ENCODE peak calls at places on chromosome 22, in four cellular contexts. One of them, this sample, is unnamed.

GRCh38 chr22:44341431-44342346 is 28.9 kb upstream of the SHISAL1 start:
- DNase-seq in H1: no peak
- DNase-seq in HepG2: no peak
- DNase-seq in GM12878: no peak
- DNase-seq in this sample: peak

GRCh38 chr22:40782521-40782920 is 36.6 kb downstream of the SLC25A17 start:
- DNase-seq in H1: no peak
- DNase-seq in HepG2: no peak
- DNase-seq in GM12878: no peak
- DNase-seq in this sample: no peak

GRCh38 chr22:42880815-42881214 is 23.7 kb upstream of the ARFGAP3 start:
- DNase-seq in H1: no peak
- DNase-seq in HepG2: no peak
- DNase-seq in GM12878: no peak
- DNase-seq in this sample: no peak

GRCh38 chr22:49192857-49193250 is 634.8 kb downstream of the BRD1 start:
- DNase-seq in H1: no peak
- DNase-seq in HepG2: no peak
- DNase-seq in GM12878: no peak
- DNase-seq in this sample: no peak

GRCh38 chr22:50542416-50542927 is 3.2 kb upstream of the KLHDC7B start:
- DNase-seq in H1: no peak
- DNase-seq in HepG2: no peak
- DNase-seq in GM12878: peak
- DNase-seq in this sample: no peak

GRCh38 chr22:29478326-29479276 is 1.4 kb upstream of the NEFH start:
- DNase-seq in H1: peak
- DNase-seq in HepG2: no peak
- DNase-seq in GM12878: no peak
- DNase-seq in this sample: no peak

GRCh38 chr22:46330426-46330825 is 5.1 kb upstream of the TRMU start:
- DNase-seq in H1: no peak
- DNase-seq in HepG2: no peak
- DNase-seq in GM12878: no peak
- DNase-seq in this sample: no peak

GRCh38 chr22:20026204-20026908 is 5.4 kb downstream of the TANGO2 start:
- DNase-seq in H1: no peak
- DNase-seq in HepG2: no peak
- DNase-seq in GM12878: no peak
- DNase-seq in this sample: no peak

GRCh38 chr22:39083212-39084165 is 6.4 kb downstream of the APOBEC3G start:
- DNase-seq in H1: no peak
- DNase-seq in HepG2: no peak
- DNase-seq in GM12878: no peak
- DNase-seq in this sample: no peak

GRCh38 chr22:39087881-39088687 is 9.0 kb upstream of the APOBEC3H start:
- DNase-seq in H1: peak
- DNase-seq in HepG2: no peak
- DNase-seq in GM12878: no peak
- DNase-seq in this sample: no peak

GRCh38 chr22:39081557-39081956 is 4.5 kb downstream of the APOBEC3G start:
- DNase-seq in H1: no peak
- DNase-seq in HepG2: no peak
- DNase-seq in GM12878: no peak
- DNase-seq in this sample: no peak

GRCh38 chr22:39087098-39087497 is 9.9 kb upstream of the APOBEC3H start:
- DNase-seq in H1: no peak
- DNase-seq in HepG2: no peak
- DNase-seq in GM12878: no peak
- DNase-seq in this sample: no peak

DNA sequence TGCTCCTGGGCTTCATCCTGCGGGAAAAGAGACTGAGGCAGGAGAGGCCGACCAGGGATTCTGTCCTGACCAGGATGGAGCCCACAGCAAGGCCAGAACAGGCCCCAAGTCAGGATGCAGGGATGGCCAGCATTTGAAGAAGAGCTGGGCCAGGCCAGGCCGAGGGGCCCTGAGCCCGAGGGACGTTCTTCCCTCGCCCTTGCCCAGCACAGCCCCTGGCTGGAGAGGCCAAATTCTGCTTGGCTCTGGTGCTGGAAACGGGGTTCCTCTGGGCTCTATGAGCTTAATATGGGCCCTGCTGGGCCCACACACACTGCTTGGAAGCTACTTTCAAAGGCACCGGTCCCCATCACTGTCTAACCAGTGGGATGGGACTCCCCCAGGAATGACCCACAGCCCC is 7.6 kb downstream of the APOBEC3G start:
- DNase-seq in H1: no peak
- DNase-seq in HepG2: no peak
- DNase-seq in GM12878: no peak
- DNase-seq in this sample: no peak
- H3K4me3 ChIP-seq in H1: no peak
- H3K4me3 ChIP-seq in HepG2: no peak
- H3K4me3 ChIP-seq in GM12878: no peak
- H3K4me3 ChIP-seq in this sample: no peak

GRCh38 chr22:37273846-37274225 is 8.5 kb upstream of the CYTH4 start:
- DNase-seq in H1: no peak
- DNase-seq in HepG2: no peak
- DNase-seq in GM12878: no peak
- DNase-seq in this sample: no peak

GRCh38 chr22:37273126-37273845 is 9.0 kb upstream of the CYTH4 start:
- DNase-seq in H1: no peak
- DNase-seq in HepG2: no peak
- DNase-seq in GM12878: no peak
- DNase-seq in this sample: no peak

GRCh38 chr22:37269930-37270678 is 12.2 kb upstream of the CYTH4 start:
- DNase-seq in H1: no peak
- DNase-seq in HepG2: no peak
- DNase-seq in GM12878: no peak
- DNase-seq in this sample: no peak

GRCh38 chr22:37267661-37268413 is 14.5 kb upstream of the CYTH4 start:
- DNase-seq in H1: no peak
- DNase-seq in HepG2: no peak
- DNase-seq in GM12878: no peak
- DNase-seq in this sample: no peak

GRCh38 chr22:37270928-37271650 is 11.2 kb upstream of the CYTH4 start:
- DNase-seq in H1: no peak
- DNase-seq in HepG2: no peak
- DNase-seq in GM12878: no peak
- DNase-seq in this sample: no peak
- H3K9ac ChIP-seq in H1: no peak
- H3K9ac ChIP-seq in HepG2: no peak
- H3K9ac ChIP-seq in GM12878: no peak
- H3K9ac ChIP-seq in this sample: no peak

GRCh38 chr22:31603081-31603525 is 58.9 kb downstream of the PISD start:
- DNase-seq in H1: no peak
- DNase-seq in HepG2: no peak
- DNase-seq in GM12878: no peak
- DNase-seq in this sample: no peak

GRCh38 chr22:31603574-31603973 is 58.4 kb downstream of the PISD start:
- DNase-seq in H1: no peak
- DNase-seq in HepG2: no peak
- DNase-seq in GM12878: no peak
- DNase-seq in this sample: no peak

GRCh38 chr22:31604137-31604705 is 57.8 kb downstream of the PISD start:
- DNase-seq in H1: no peak
- DNase-seq in HepG2: no peak
- DNase-seq in GM12878: no peak
- DNase-seq in this sample: no peak

GRCh38 chr22:31605851-31606585 is 56.0 kb downstream of the PISD start:
- DNase-seq in H1: no peak
- DNase-seq in HepG2: no peak
- DNase-seq in GM12878: no peak
- DNase-seq in this sample: no peak

GRCh38 chr22:31604746-31605705 is 57.0 kb downstream of the PISD start:
- DNase-seq in H1: no peak
- DNase-seq in HepG2: peak
- DNase-seq in GM12878: no peak
- DNase-seq in this sample: no peak
- TF ChIP-seq SUZ12 in H1: no peak
- TF ChIP-seq SUZ12 in HepG2: no peak
- TF ChIP-seq SUZ12 in GM12878: no peak
- TF ChIP-seq SUZ12 in this sample: no peak

GRCh38 chr22:24953294-24954113 is 988 bp downstream of the KIAA1671 start:
- DNase-seq in H1: peak
- DNase-seq in HepG2: peak
- DNase-seq in GM12878: no peak
- DNase-seq in this sample: no peak
- H3K4me3 ChIP-seq in H1: peak
- H3K4me3 ChIP-seq in HepG2: peak
- H3K4me3 ChIP-seq in GM12878: no peak
- H3K4me3 ChIP-seq in this sample: peak

GRCh38 chr22:17780116-17780740 is 6.0 kb upstream of the BID start:
- DNase-seq in H1: no peak
- DNase-seq in HepG2: no peak
- DNase-seq in GM12878: no peak
- DNase-seq in this sample: no peak

GRCh38 chr22:17778412-17778976 is 4.2 kb upstream of the BID start:
- DNase-seq in H1: no peak
- DNase-seq in HepG2: no peak
- DNase-seq in GM12878: no peak
- DNase-seq in this sample: no peak

GRCh38 chr22:17777717-17778044 is 3.4 kb upstream of the BID start:
- DNase-seq in H1: no peak
- DNase-seq in HepG2: no peak
- DNase-seq in GM12878: no peak
- DNase-seq in this sample: no peak

GRCh38 chr22:17780741-17781318 is 6.6 kb upstream of the BID start:
- DNase-seq in H1: no peak
- DNase-seq in HepG2: no peak
- DNase-seq in GM12878: no peak
- DNase-seq in this sample: no peak

DNA sequence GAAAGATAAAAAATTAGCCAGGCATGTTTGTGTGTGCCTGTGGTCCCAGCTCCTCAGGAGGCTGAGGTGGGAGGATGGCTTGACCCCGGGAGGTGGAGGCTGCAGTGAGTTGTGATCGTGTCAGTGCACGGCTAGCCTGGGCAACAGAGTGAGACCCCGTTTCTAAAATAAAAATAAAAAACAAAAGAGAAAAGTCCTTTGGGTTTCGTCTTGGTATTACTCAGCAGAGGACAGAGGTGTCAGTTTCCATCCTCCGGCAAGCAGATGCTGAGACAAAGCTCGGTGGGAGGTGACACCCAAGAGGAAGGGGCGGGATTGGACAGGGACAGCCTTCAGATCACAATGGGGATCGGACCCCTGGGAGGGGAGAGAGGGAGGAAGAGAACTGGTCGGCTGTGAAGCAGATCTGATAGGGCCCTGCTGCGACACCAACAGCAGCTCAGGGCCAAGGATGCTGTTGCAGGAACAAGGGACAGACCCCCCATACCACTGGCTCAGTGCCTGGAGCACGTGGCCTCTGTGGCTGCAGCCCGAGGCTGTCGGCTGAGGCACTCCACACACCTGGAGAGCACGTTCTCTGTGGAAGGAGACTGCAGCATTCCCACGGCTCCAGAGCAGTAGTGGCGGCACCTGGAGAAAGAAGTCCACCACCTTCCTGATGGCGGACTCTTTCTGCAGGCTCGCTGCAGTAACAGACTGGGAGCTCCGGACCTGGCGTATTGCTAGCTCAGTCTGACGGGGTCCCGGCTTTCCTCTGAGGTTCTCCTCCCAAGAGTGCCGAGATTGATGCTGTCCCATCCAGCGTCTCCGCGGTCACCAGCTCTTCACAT is 5.2 kb upstream of the BID start:
- DNase-seq in H1: no peak
- DNase-seq in HepG2: no peak
- DNase-seq in GM12878: peak
- DNase-seq in this sample: no peak
- H3K9ac ChIP-seq in H1: no peak
- H3K9ac ChIP-seq in HepG2: no peak
- H3K9ac ChIP-seq in GM12878: peak
- H3K9ac ChIP-seq in this sample: peak

GRCh38 chr22:33932997-33933396 is 12.7 kb upstream of the LARGE1 start:
- DNase-seq in H1: no peak
- DNase-seq in HepG2: no peak
- DNase-seq in GM12878: no peak
- DNase-seq in this sample: no peak
- TF ChIP-seq SUZ12 in H1: no peak
- TF ChIP-seq SUZ12 in HepG2: no peak
- TF ChIP-seq SUZ12 in GM12878: no peak
- TF ChIP-seq SUZ12 in this sample: no peak

GRCh38 chr22:22879675-22880029 is 8.0 kb upstream of the IGLL5 start:
- DNase-seq in H1: no peak
- DNase-seq in HepG2: no peak
- DNase-seq in GM12878: no peak
- DNase-seq in this sample: no peak

GRCh38 chr22:22877523-22878210 is 9.9 kb upstream of the IGLL5 start:
- DNase-seq in H1: peak
- DNase-seq in HepG2: peak
- DNase-seq in GM12878: no peak
- DNase-seq in this sample: peak

GRCh38 chr22:22880645-22881044 is 7.0 kb upstream of the IGLL5 start:
- DNase-seq in H1: no peak
- DNase-seq in HepG2: no peak
- DNase-seq in GM12878: no peak
- DNase-seq in this sample: no peak

GRCh38 chr22:22878211-22878570 is 9.4 kb upstream of the IGLL5 start:
- DNase-seq in H1: no peak
- DNase-seq in HepG2: no peak
- DNase-seq in GM12878: no peak
- DNase-seq in this sample: no peak

GRCh38 chr22:22878801-22879674 is 8.6 kb upstream of the IGLL5 start:
- DNase-seq in H1: no peak
- DNase-seq in HepG2: no peak
- DNase-seq in GM12878: no peak
- DNase-seq in this sample: no peak
- H3K4me3 ChIP-seq in H1: no peak
- H3K4me3 ChIP-seq in HepG2: no peak
- H3K4me3 ChIP-seq in GM12878: no peak
- H3K4me3 ChIP-seq in this sample: no peak

DNA sequence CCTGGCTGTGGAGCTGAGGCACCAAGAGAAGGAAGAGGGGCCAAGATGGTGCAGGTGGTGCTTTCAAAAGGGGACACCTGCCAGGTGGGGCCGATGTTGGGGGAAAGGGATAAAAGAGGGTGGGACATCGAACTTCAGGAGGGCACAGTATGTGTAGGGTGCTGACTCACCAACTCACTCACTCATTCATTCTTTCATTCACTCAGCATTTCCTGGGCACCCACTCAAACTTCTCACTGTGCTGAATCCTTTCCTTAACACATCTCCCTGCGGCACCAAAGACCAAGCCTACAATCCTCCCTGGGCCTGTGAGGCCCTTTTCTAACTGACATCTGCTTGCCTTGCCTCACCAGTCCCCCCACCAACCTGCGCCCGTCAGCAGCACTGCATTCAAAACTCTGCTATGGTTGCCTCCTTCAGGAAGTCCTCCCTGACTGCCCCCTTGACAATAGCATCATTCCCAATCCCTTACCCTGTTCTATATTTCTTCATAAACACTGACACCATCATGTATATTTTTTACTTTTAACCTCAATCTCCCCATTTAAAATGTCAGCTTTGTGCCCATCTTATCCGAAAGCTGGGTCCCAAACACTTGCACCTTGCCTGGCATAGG is 246.6 kb downstream of the MN1 start:
- DNase-seq in H1: no peak
- DNase-seq in HepG2: no peak
- DNase-seq in GM12878: no peak
- DNase-seq in this sample: no peak
- H3K9ac ChIP-seq in H1: no peak
- H3K9ac ChIP-seq in HepG2: no peak
- H3K9ac ChIP-seq in GM12878: no peak
- H3K9ac ChIP-seq in this sample: no peak